ENCODE peak calls at places on chromosome 21, in eight cellular contexts. One of them, this sample, is unnamed.

GRCh38 chr21:39386194-39386593 is 37.3 kb upstream of the HMGN1 start:
- DNase-seq in CD8-positive, alpha-beta T cell: no peak
- DNase-seq in fibroblast of lung: peak
- DNase-seq in RWPE1: no peak
- DNase-seq in PC-9: no peak
- DNase-seq in GM23338: no peak
- DNase-seq in body of pancreas: peak
- DNase-seq in osteoblast: no peak
- DNase-seq in this sample: no peak

GRCh38 chr21:19607983-19608668 is 1204.5 kb upstream of the TMPRSS15 start:
- DNase-seq in PC-9: no peak
- DNase-seq in body of pancreas: peak
- DNase-seq in CD8-positive, alpha-beta T cell: no peak
- DNase-seq in GM23338: peak
- DNase-seq in RWPE1: no peak
- DNase-seq in osteoblast: no peak
- DNase-seq in fibroblast of lung: no peak
- DNase-seq in this sample: no peak

GRCh38 chr21:36164427-36164784 is 7.8 kb downstream of the DOP1B start:
- DNase-seq in PC-9: no peak
- DNase-seq in body of pancreas: peak
- DNase-seq in osteoblast: no peak
- DNase-seq in CD8-positive, alpha-beta T cell: no peak
- DNase-seq in RWPE1: no peak
- DNase-seq in fibroblast of lung: no peak
- DNase-seq in GM23338: no peak
- DNase-seq in this sample: no peak

GRCh38 chr21:34545079-34545884 is 33.3 kb upstream of the KCNE1 start:
- DNase-seq in osteoblast: peak
- DNase-seq in fibroblast of lung: peak
- DNase-seq in body of pancreas: peak
- DNase-seq in GM23338: peak
- DNase-seq in CD8-positive, alpha-beta T cell: no peak
- DNase-seq in RWPE1: no peak
- DNase-seq in PC-9: peak
- DNase-seq in this sample: no peak

GRCh38 chr21:37732927-37733326 is 183.3 kb downstream of the KCNJ6 start:
- DNase-seq in RWPE1: no peak
- DNase-seq in PC-9: no peak
- DNase-seq in osteoblast: no peak
- DNase-seq in body of pancreas: no peak
- DNase-seq in CD8-positive, alpha-beta T cell: no peak
- DNase-seq in fibroblast of lung: no peak
- DNase-seq in GM23338: no peak
- DNase-seq in this sample: no peak

GRCh38 chr21:16624468-16625102 is 888.3 kb upstream of the CXADR start:
- DNase-seq in CD8-positive, alpha-beta T cell: no peak
- DNase-seq in PC-9: no peak
- DNase-seq in GM23338: no peak
- DNase-seq in fibroblast of lung: no peak
- DNase-seq in RWPE1: no peak
- DNase-seq in body of pancreas: no peak
- DNase-seq in osteoblast: no peak
- DNase-seq in this sample: no peak

GRCh38 chr21:42734323-42734971 is 81.0 kb downstream of the PDE9A start:
- DNase-seq in GM23338: no peak
- DNase-seq in CD8-positive, alpha-beta T cell: no peak
- DNase-seq in PC-9: no peak
- DNase-seq in RWPE1: no peak
- DNase-seq in osteoblast: no peak
- DNase-seq in body of pancreas: no peak
- DNase-seq in fibroblast of lung: no peak
- DNase-seq in this sample: no peak

GRCh38 chr21:43267391-43268085 is 98.7 kb downstream of the CRYAA start:
- DNase-seq in body of pancreas: no peak
- DNase-seq in RWPE1: no peak
- DNase-seq in PC-9: no peak
- DNase-seq in osteoblast: peak
- DNase-seq in CD8-positive, alpha-beta T cell: no peak
- DNase-seq in GM23338: no peak
- DNase-seq in fibroblast of lung: no peak
- DNase-seq in this sample: no peak

GRCh38 chr21:16587141-16587570 is 857.4 kb downstream of the USP25 start:
- DNase-seq in GM23338: peak
- DNase-seq in CD8-positive, alpha-beta T cell: no peak
- DNase-seq in fibroblast of lung: peak
- DNase-seq in RWPE1: peak
- DNase-seq in body of pancreas: peak
- DNase-seq in osteoblast: peak
- DNase-seq in PC-9: peak
- DNase-seq in this sample: peak

GRCh38 chr21:18244721-18245486 is at the start of gene CHODL:
- DNase-seq in CD8-positive, alpha-beta T cell: no peak
- DNase-seq in body of pancreas: no peak
- DNase-seq in PC-9: no peak
- DNase-seq in fibroblast of lung: peak
- DNase-seq in osteoblast: no peak
- DNase-seq in GM23338: peak
- DNase-seq in RWPE1: no peak
- DNase-seq in this sample: no peak

GRCh38 chr21:36487641-36488307 is 7.9 kb upstream of the CLDN14 start:
- DNase-seq in PC-9: no peak
- DNase-seq in GM23338: no peak
- DNase-seq in osteoblast: no peak
- DNase-seq in fibroblast of lung: no peak
- DNase-seq in CD8-positive, alpha-beta T cell: no peak
- DNase-seq in RWPE1: peak
- DNase-seq in body of pancreas: peak
- DNase-seq in this sample: no peak

GRCh38 chr21:38915546-38915945 is 109.8 kb downstream of the ETS2 start:
- DNase-seq in GM23338: no peak
- DNase-seq in body of pancreas: no peak
- DNase-seq in fibroblast of lung: no peak
- DNase-seq in PC-9: no peak
- DNase-seq in RWPE1: no peak
- DNase-seq in osteoblast: no peak
- DNase-seq in CD8-positive, alpha-beta T cell: no peak
- DNase-seq in this sample: peak

GRCh38 chr21:31688603-31689368 is 29.3 kb downstream of the SOD1 start:
- DNase-seq in CD8-positive, alpha-beta T cell: no peak
- DNase-seq in RWPE1: no peak
- DNase-seq in osteoblast: no peak
- DNase-seq in GM23338: no peak
- DNase-seq in fibroblast of lung: no peak
- DNase-seq in PC-9: no peak
- DNase-seq in body of pancreas: no peak
- DNase-seq in this sample: no peak

GRCh38 chr21:44742418-44743153 is 31.2 kb upstream of the TSPEAR start:
- DNase-seq in PC-9: no peak
- DNase-seq in RWPE1: no peak
- DNase-seq in GM23338: no peak
- DNase-seq in CD8-positive, alpha-beta T cell: no peak
- DNase-seq in body of pancreas: no peak
- DNase-seq in osteoblast: peak
- DNase-seq in fibroblast of lung: peak
- DNase-seq in this sample: peak
- TF ChIP-seq CTCF in PC-9: peak
- TF ChIP-seq CTCF in RWPE1: peak
- TF ChIP-seq CTCF in GM23338: peak
- TF ChIP-seq CTCF in CD8-positive, alpha-beta T cell: peak
- TF ChIP-seq CTCF in body of pancreas: no peak
- TF ChIP-seq CTCF in osteoblast: peak
- TF ChIP-seq CTCF in fibroblast of lung: peak
- TF ChIP-seq CTCF in this sample: no peak

GRCh38 chr21:14916676-14917141 is 148.1 kb downstream of the NRIP1 start:
- DNase-seq in CD8-positive, alpha-beta T cell: no peak
- DNase-seq in body of pancreas: no peak
- DNase-seq in GM23338: peak
- DNase-seq in osteoblast: no peak
- DNase-seq in RWPE1: no peak
- DNase-seq in fibroblast of lung: peak
- DNase-seq in PC-9: peak
- DNase-seq in this sample: no peak
- H3K27ac ChIP-seq in CD8-positive, alpha-beta T cell: no peak
- H3K27ac ChIP-seq in body of pancreas: no peak
- H3K27ac ChIP-seq in GM23338: peak
- H3K27ac ChIP-seq in osteoblast: no peak
- H3K27ac ChIP-seq in RWPE1: no peak
- H3K27ac ChIP-seq in fibroblast of lung: no peak
- H3K27ac ChIP-seq in PC-9: peak
- H3K27ac ChIP-seq in this sample: no peak

DNA sequence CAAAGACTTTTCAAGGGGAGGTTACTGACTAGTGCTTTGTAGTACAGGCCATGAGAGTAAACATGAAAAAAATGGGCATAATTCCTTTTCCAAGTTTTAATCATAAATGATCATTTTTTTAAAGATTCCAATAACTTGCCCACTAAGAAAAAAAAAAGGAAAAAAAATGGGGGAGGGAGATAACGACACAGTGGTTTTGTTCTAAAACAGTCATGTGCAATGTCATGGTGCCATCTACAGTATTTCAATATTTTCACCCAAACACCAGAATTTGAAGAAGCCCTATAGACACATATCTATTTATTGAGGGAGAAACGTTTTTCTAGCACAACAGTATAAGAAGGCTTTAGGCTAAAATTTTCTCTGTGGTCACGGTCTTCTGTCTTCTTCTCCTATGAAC is 250.2 kb downstream of the LTN1 start:
- DNase-seq in CD8-positive, alpha-beta T cell: no peak
- DNase-seq in GM23338: no peak
- DNase-seq in fibroblast of lung: peak
- DNase-seq in PC-9: no peak
- DNase-seq in RWPE1: peak
- DNase-seq in osteoblast: no peak
- DNase-seq in body of pancreas: no peak
- DNase-seq in this sample: no peak
- TF ChIP-seq CTCF in CD8-positive, alpha-beta T cell: no peak
- TF ChIP-seq CTCF in GM23338: no peak
- TF ChIP-seq CTCF in fibroblast of lung: peak
- TF ChIP-seq CTCF in PC-9: no peak
- TF ChIP-seq CTCF in RWPE1: peak
- TF ChIP-seq CTCF in osteoblast: peak
- TF ChIP-seq CTCF in body of pancreas: no peak
- TF ChIP-seq CTCF in this sample: no peak

GRCh38 chr21:14013056-14013603 is 197.6 kb downstream of the LIPI start:
- DNase-seq in osteoblast: no peak
- DNase-seq in GM23338: no peak
- DNase-seq in PC-9: no peak
- DNase-seq in fibroblast of lung: no peak
- DNase-seq in RWPE1: no peak
- DNase-seq in CD8-positive, alpha-beta T cell: no peak
- DNase-seq in body of pancreas: no peak
- DNase-seq in this sample: no peak

GRCh38 chr21:14012409-14012808 is 198.3 kb downstream of the LIPI start:
- DNase-seq in PC-9: no peak
- DNase-seq in RWPE1: no peak
- DNase-seq in fibroblast of lung: no peak
- DNase-seq in GM23338: no peak
- DNase-seq in CD8-positive, alpha-beta T cell: no peak
- DNase-seq in body of pancreas: no peak
- DNase-seq in osteoblast: no peak
- DNase-seq in this sample: no peak

DNA sequence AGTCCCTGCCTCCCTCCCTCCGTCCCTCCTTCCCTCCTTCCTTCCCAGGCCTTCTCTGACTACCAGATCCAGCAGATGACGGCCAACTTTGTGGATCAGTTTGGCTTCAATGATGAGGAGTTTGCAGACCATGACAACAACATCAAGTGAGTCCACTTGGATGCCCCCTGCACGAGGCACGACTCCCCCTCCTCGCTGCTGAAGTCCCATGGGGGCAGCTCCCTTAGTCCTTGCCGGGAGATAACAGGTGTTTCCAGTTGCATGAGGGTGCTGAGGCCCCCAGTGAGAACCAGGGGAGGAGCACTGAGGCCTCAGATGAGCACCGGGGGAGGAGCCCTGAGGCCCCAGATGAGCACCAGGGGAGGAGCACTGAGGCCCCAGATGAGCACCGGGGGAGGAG is 200.0 kb downstream of the LIPI start:
- DNase-seq in GM23338: no peak
- DNase-seq in CD8-positive, alpha-beta T cell: no peak
- DNase-seq in osteoblast: no peak
- DNase-seq in PC-9: no peak
- DNase-seq in body of pancreas: no peak
- DNase-seq in RWPE1: no peak
- DNase-seq in fibroblast of lung: no peak
- DNase-seq in this sample: no peak
- H3K27ac ChIP-seq in GM23338: no peak
- H3K27ac ChIP-seq in CD8-positive, alpha-beta T cell: no peak
- H3K27ac ChIP-seq in osteoblast: no peak
- H3K27ac ChIP-seq in PC-9: no peak
- H3K27ac ChIP-seq in body of pancreas: no peak
- H3K27ac ChIP-seq in RWPE1: no peak
- H3K27ac ChIP-seq in fibroblast of lung: no peak
- H3K27ac ChIP-seq in this sample: no peak

GRCh38 chr21:41425588-41425953 is 468 bp upstream of the MX1 start:
- DNase-seq in GM23338: no peak
- DNase-seq in CD8-positive, alpha-beta T cell: no peak
- DNase-seq in PC-9: no peak
- DNase-seq in body of pancreas: no peak
- DNase-seq in RWPE1: no peak
- DNase-seq in osteoblast: no peak
- DNase-seq in fibroblast of lung: no peak
- DNase-seq in this sample: no peak

GRCh38 chr21:41427556-41427955 is 1.5 kb downstream of the MX1 start:
- DNase-seq in GM23338: no peak
- DNase-seq in fibroblast of lung: no peak
- DNase-seq in osteoblast: no peak
- DNase-seq in CD8-positive, alpha-beta T cell: no peak
- DNase-seq in RWPE1: no peak
- DNase-seq in PC-9: no peak
- DNase-seq in body of pancreas: no peak
- DNase-seq in this sample: no peak

GRCh38 chr21:41425954-41426655 is at the start of gene MX1:
- DNase-seq in osteoblast: peak
- DNase-seq in fibroblast of lung: peak
- DNase-seq in CD8-positive, alpha-beta T cell: peak
- DNase-seq in RWPE1: peak
- DNase-seq in GM23338: peak
- DNase-seq in PC-9: peak
- DNase-seq in body of pancreas: peak
- DNase-seq in this sample: peak

GRCh38 chr21:41428311-41428710 is 2.3 kb downstream of the MX1 start:
- DNase-seq in osteoblast: no peak
- DNase-seq in CD8-positive, alpha-beta T cell: no peak
- DNase-seq in body of pancreas: no peak
- DNase-seq in PC-9: no peak
- DNase-seq in fibroblast of lung: no peak
- DNase-seq in RWPE1: no peak
- DNase-seq in GM23338: no peak
- DNase-seq in this sample: no peak

GRCh38 chr21:41426656-41427311 is 745 bp downstream of the MX1 start:
- DNase-seq in body of pancreas: no peak
- DNase-seq in fibroblast of lung: no peak
- DNase-seq in PC-9: no peak
- DNase-seq in CD8-positive, alpha-beta T cell: no peak
- DNase-seq in RWPE1: no peak
- DNase-seq in osteoblast: peak
- DNase-seq in GM23338: peak
- DNase-seq in this sample: no peak
- TF ChIP-seq CTCF in body of pancreas: no peak
- TF ChIP-seq CTCF in fibroblast of lung: no peak
- TF ChIP-seq CTCF in PC-9: no peak
- TF ChIP-seq CTCF in CD8-positive, alpha-beta T cell: no peak
- TF ChIP-seq CTCF in RWPE1: no peak
- TF ChIP-seq CTCF in osteoblast: no peak
- TF ChIP-seq CTCF in GM23338: no peak
- TF ChIP-seq CTCF in this sample: no peak

GRCh38 chr21:20943476-20944085 is 54.6 kb upstream of the NCAM2 start:
- DNase-seq in RWPE1: no peak
- DNase-seq in body of pancreas: no peak
- DNase-seq in osteoblast: no peak
- DNase-seq in GM23338: no peak
- DNase-seq in fibroblast of lung: no peak
- DNase-seq in PC-9: no peak
- DNase-seq in CD8-positive, alpha-beta T cell: no peak
- DNase-seq in this sample: no peak
- H3K27ac ChIP-seq in RWPE1: no peak
- H3K27ac ChIP-seq in body of pancreas: no peak
- H3K27ac ChIP-seq in osteoblast: no peak
- H3K27ac ChIP-seq in GM23338: no peak
- H3K27ac ChIP-seq in fibroblast of lung: no peak
- H3K27ac ChIP-seq in PC-9: no peak
- H3K27ac ChIP-seq in CD8-positive, alpha-beta T cell: no peak
- H3K27ac ChIP-seq in this sample: no peak

This sample was measured in Peyer's patch.